ENCODE peak calls at places on chromosome 4, in seven cellular contexts. O is stimulated activated CD4-positive, alpha-beta T cell treated with anti-CD3 and anti-CD28 coated beads, TNF-alpha, amount 100 ng/mL, for 4 hours; V is GF-D8; N is dorsolateral prefrontal cortex; Z is transverse colon; G is anterior cingulate cortex; M is brain pericyte. S is an unnamed sample.

GRCh38 chr4:105036991-105037390 is 109.7 kb upstream of the TET2 start:
- DNase-seq in G (no peak), Z (no peak), O (no peak), M (no peak), N (no peak), V (no peak), S (no peak)

GRCh38 chr4:53477038-53477565 is 99.7 kb downstream of the FIP1L1 start:
- DNase-seq in Z (no peak), G (no peak), V (no peak), N (no peak), M (no peak), O (no peak), S (no peak)

GRCh38 chr4:64780664-64781063 is 371.4 kb upstream of the TECRL start:
- DNase-seq in N (no peak), O (no peak), M (no peak), G (no peak), V (no peak), Z (no peak), S (no peak)

GRCh38 chr4:13907255-13907751 is 279.8 kb upstream of the BOD1L1 start:
- DNase-seq in V (no peak), Z (no peak), O (no peak), N (no peak), G (no peak), M (peak), S (no peak)

GRCh38 chr4:2459589-2460349 is 9.1 kb upstream of the RNF4 start:
- DNase-seq in G (no peak), V (no peak), O (no peak), M (no peak), Z (no peak), N (no peak), S (no peak)

GRCh38 chr4:139800082-139800481 is 134.5 kb downstream of the MGST2 start:
- DNase-seq in M (no peak), N (no peak), O (no peak), V (no peak), G (no peak), Z (no peak), S (no peak)

GRCh38 chr4:164012396-164013027 is 518.0 kb downstream of the TMA16 start:
- DNase-seq in N (peak), M (no peak), Z (no peak), O (no peak), V (no peak), G (no peak), S (no peak)

GRCh38 chr4:118206627-118207026 is 146.2 kb downstream of the PRSS12 start:
- DNase-seq in V (no peak), G (no peak), M (no peak), Z (no peak), N (no peak), O (no peak), S (no peak)

GRCh38 chr4:53702334-53703266 is 111.3 kb upstream of the LNX1 start:
- DNase-seq in Z (peak), N (peak), V (no peak), O (no peak), M (peak), G (peak), S (peak)

GRCh38 chr4:153116101-153116680 is 88.1 kb upstream of the TRIM2 start:
- DNase-seq in V (no peak), M (no peak), N (no peak), Z (no peak), O (no peak), G (no peak), S (no peak)

GRCh38 chr4:21827575-21827974 is 121.0 kb downstream of the KCNIP4 start:
- DNase-seq in V (no peak), O (no peak), G (no peak), N (no peak), Z (no peak), M (no peak), S (no peak)

GRCh38 chr4:184283659-184284335 is 66.1 kb upstream of the ENPP6 start:
- DNase-seq in V (no peak), N (peak), O (no peak), G (no peak), Z (peak), M (no peak), S (no peak)

GRCh38 chr4:3302164-3302785 is 9.5 kb downstream of the RGS12 start:
- DNase-seq in M (no peak), V (no peak), O (peak), Z (no peak), N (peak), G (no peak), S (no peak)

GRCh38 chr4:146252941-146253340 is 38.6 kb downstream of the REELD1 start:
- DNase-seq in V (no peak), M (no peak), Z (no peak), O (no peak), G (no peak), N (no peak), S (no peak)

GRCh38 chr4:5511791-5512190 is 196.6 kb downstream of the EVC2 start:
- DNase-seq in O (no peak), G (no peak), Z (no peak), M (no peak), V (no peak), N (no peak), S (no peak)

GRCh38 chr4:74671074-74671698 is 123.1 kb downstream of the BTC start:
- DNase-seq in Z (peak), O (peak), N (no peak), G (no peak), M (peak), V (no peak), S (peak)

GRCh38 chr4:107255114-107255513 is 219.0 kb upstream of the DKK2 start:
- DNase-seq in M (no peak), N (no peak), Z (no peak), V (no peak), O (no peak), G (no peak), S (no peak)

GRCh38 chr4:72286185-72286584 is 254.4 kb downstream of the NPFFR2 start:
- DNase-seq in Z (no peak), O (no peak), M (no peak), G (no peak), N (no peak), V (no peak), S (no peak)

GRCh38 chr4:53313510-53313909 is 52.4 kb downstream of the SCFD2 start:
- DNase-seq in V (no peak), M (no peak), N (no peak), Z (no peak), G (peak), O (no peak), S (no peak)

GRCh38 chr4:156303708-156304107 is 350.0 kb upstream of the CTSO start:
- DNase-seq in Z (no peak), N (no peak), M (no peak), G (no peak), V (no peak), O (no peak), S (no peak)

GRCh38 chr4:183758006-183758734 is 99.1 kb downstream of the TRAPPC11 start:
- DNase-seq in O (no peak), Z (peak), V (no peak), G (no peak), N (no peak), M (no peak), S (no peak)

GRCh38 chr4:185068837-185069236 is 50.5 kb downstream of the HELT start:
- DNase-seq in M (no peak), V (no peak), G (no peak), O (no peak), N (no peak), Z (no peak), S (no peak)